ENCODE peak calls at places on chromosome 19, in four cellular contexts. J is KG1; V is activated CD4-positive, alpha-beta memory T cell treated with anti-CD3 and anti-CD28 coated beads for 36 hours; C is C1 segment of cervical spinal cord. B is an unnamed sample.

GRCh38 chr19:18487576-18488402 is 34.1 kb downstream of the ELL start:
- DNase-seq in J (no peak), V (no peak), C (no peak), B (no peak)

GRCh38 chr19:340620-341385 is 3.8 kb downstream of the MIER2 start:
- DNase-seq in J (no peak), V (no peak), C (no peak), B (no peak)

GRCh38 chr19:54179921-54180452 is 7.0 kb upstream of the TMC4 start:
- DNase-seq in J (no peak), V (no peak), C (peak), B (no peak)

GRCh38 chr19:55178781-55179569 is 1.1 kb downstream of the SYT5 start:
- DNase-seq in J (peak), V (peak), C (peak), B (peak)

GRCh38 chr19:51076602-51077213 is 6.0 kb downstream of the KLK14 start:
- DNase-seq in J (no peak), V (no peak), C (no peak), B (no peak)

GRCh38 chr19:1744822-1745563 is 8.3 kb upstream of the ONECUT3 start:
- DNase-seq in J (no peak), V (no peak), C (no peak), B (no peak)

GRCh38 chr19:41323430-41324125 is 13.6 kb downstream of the CCDC97 start:
- DNase-seq in J (no peak), V (no peak), C (no peak), B (no peak)

GRCh38 chr19:42497492-42498226 is 30.6 kb downstream of the CEACAM1 start:
- DNase-seq in J (no peak), V (no peak), C (no peak), B (no peak)

GRCh38 chr19:3442487-3443071 is 37.7 kb downstream of the SMIM24 start:
- DNase-seq in J (no peak), V (no peak), C (no peak), B (no peak)

GRCh38 chr19:40962460-40962961 is 28.6 kb upstream of the CYP2B6 start:
- DNase-seq in J (no peak), V (no peak), C (no peak), B (no peak)

GRCh38 chr19:39858541-39858940 is 12.4 kb upstream of the FBL start:
- DNase-seq in J (no peak), V (peak), C (peak), B (no peak)